ENCODE peak calls at places on chromosomes 13 and 19, in ten cellular contexts. W is brain microvascular endothelial cell, I is psoas muscle, Q is neural progenitor cell, X is A673, K is colonic mucosa, N is hepatocyte, E is tibial artery, R is fibroblast of lung, D is tibial nerve. F is an unnamed sample.
A peak's percentile ranks its signal among the peaks of the same experiment; 100 is the strongest.

GRCh38 chr13:46948338-46948737 is 51.5 kb upstream of the HTR2A start:
- DNase-seq in W (no peak), I (no peak), Q (no peak), X (no peak), K (no peak), N (no peak), E (no peak), R (no peak), D (no peak), F (no peak)

GRCh38 chr13:114199961-114200672 is 21.1 kb downstream of the CFAP97D2 start:
- DNase-seq in W (no peak), I (no peak), Q (no peak), X (peak; percentile 14), K (no peak), N (no peak), E (no peak), R (no peak), D (no peak), F (no peak)

GRCh38 chr13:79044415-79044814 is 361.6 kb downstream of the RBM26 start:
- DNase-seq in W (no peak), I (no peak), Q (no peak), X (no peak), K (no peak), N (no peak), E (no peak), R (no peak), D (no peak), F (no peak)

GRCh38 chr13:53066411-53066810 is 37.8 kb downstream of the OLFM4 start:
- DNase-seq in W (no peak), I (no peak), Q (no peak), X (no peak), K (no peak), N (no peak), E (no peak), R (no peak), D (no peak), F (no peak)

GRCh38 chr13:21901772-21902708 is 231.2 kb downstream of the FGF9 start:
- DNase-seq in W (no peak), I (no peak), Q (no peak), X (no peak), K (no peak), N (no peak), E (no peak), R (no peak), D (no peak), F (no peak)

GRCh38 chr19:40716031-40716654 is 543 bp downstream of the COQ8B start:
- DNase-seq in W (peak; percentile 94), I (peak; percentile 40), Q (no peak), X (no peak), K (no peak), N (no peak), E (peak; percentile 47), R (no peak), D (peak; percentile 61), F (peak; percentile 51)

GRCh38 chr19:54154603-54155345 is 4.7 kb downstream of the LENG1 start:
- DNase-seq in W (no peak), I (no peak), Q (no peak), X (no peak), K (no peak), N (no peak), E (no peak), R (peak; percentile 67), D (no peak), F (no peak)

GRCh38 chr19:28585796-28586195 is 627.2 kb downstream of the UQCRFS1 start:
- DNase-seq in W (no peak), I (no peak), Q (no peak), X (no peak), K (no peak), N (no peak), E (no peak), R (no peak), D (no peak), F (no peak)

GRCh38 chr19:19061491-19061890 is 2.3 kb upstream of the SLC25A42 start:
- DNase-seq in W (no peak), I (peak; percentile 46), Q (no peak), X (no peak), K (no peak), N (no peak), E (no peak), R (no peak), D (no peak), F (no peak)

GRCh38 chr13:109990296-109990695 is 203.9 kb upstream of the IRS2 start:
- DNase-seq in W (no peak), I (no peak), Q (no peak), X (no peak), K (no peak), N (no peak), E (no peak), R (no peak), D (no peak), F (no peak)

GRCh38 chr13:59776924-59777690 is 386.6 kb downstream of the DIAPH3 start:
- DNase-seq in W (peak; percentile 78), I (no peak), Q (no peak), X (no peak), K (no peak), N (no peak), E (no peak), R (peak; percentile 91), D (no peak), F (no peak)

GRCh38 chr13:98869408-98870090 is 108.3 kb downstream of the DOCK9 start:
- DNase-seq in W (no peak), I (no peak), Q (no peak), X (no peak), K (no peak), N (no peak), E (no peak), R (no peak), D (no peak), F (no peak)

GRCh38 chr19:9995999-9996398 is 14.3 kb downstream of the COL5A3 start:
- DNase-seq in W (no peak), I (no peak), Q (no peak), X (no peak), K (no peak), N (no peak), E (no peak), R (peak; percentile 8), D (no peak), F (no peak)
- H3K27me3 ChIP-seq in W (no peaks in the 10 kb centered on the region), I (no peaks in the 10 kb centered on the region), Q (peaks cover 15% of the 10 kb centered on the region), X (no peaks in the 10 kb centered on the region), K (no peaks in the 10 kb centered on the region), N (no peaks in the 10 kb centered on the region), E (no peaks in the 10 kb centered on the region), R (no peaks in the 10 kb centered on the region), D (no peaks in the 10 kb centered on the region), F (peaks cover 4% of the 10 kb centered on the region)

DNA sequence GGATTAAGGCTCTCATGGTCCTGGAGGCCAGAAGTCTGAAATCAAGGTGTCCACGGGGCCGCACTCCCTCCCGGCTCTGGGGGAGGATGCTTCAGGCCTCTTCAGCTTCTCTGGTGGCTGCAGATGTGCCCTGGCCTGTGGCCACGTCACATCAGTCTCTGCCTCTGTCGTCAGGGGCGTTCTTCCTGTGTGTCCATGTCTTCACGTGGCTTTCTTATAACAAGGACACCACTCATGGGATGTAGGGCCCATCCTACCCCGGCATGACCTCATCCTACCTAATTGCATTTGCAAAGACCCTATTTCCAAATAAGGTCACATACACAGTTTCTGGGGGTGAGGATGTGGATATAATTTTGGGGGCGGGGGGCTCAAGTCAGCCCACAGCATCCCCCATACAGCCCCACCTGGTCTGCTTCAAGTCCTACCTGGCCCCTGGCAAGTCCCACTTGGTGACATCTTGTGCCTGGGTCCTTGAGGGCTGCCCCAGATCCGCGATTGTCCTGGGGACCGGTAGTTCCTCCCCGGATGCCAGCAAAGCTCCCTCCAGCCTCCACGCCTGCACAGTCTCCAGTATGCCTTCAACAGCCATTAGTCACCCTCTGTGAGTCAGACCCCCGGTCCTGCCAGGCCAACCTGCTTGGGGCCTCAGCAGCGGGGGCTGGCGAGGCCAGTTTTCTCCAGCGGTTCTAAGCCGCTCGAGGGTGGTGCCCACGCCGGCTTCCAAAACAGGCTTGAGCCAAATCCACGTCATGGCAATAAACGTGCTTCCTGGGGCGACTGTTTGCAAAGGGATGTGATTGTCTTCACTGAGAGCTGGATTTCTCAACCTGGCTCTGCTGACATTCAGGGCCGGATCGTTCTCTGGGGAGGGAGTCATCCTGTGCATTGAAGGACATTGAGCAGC is 32.2 kb downstream of the MYO9B start:
- DNase-seq in W (peak; percentile 95), I (peak; percentile 93), Q (no peak), X (peak; percentile 86), K (peak; percentile 64), N (peak; percentile 91), E (peak; percentile 96), R (peak; percentile 96), D (peak; percentile 51), F (no peak)
- H3K27ac ChIP-seq in W (peak overlapping the region; percentile 72), I (peak overlapping the region; percentile 67), Q (no peak overlapping the region), X (peak overlapping the region; percentile 49), K (peak overlapping the region; percentile 75), N (peak overlapping the region; percentile 81), E (peak overlapping the region; percentile 88), R (peak overlapping the region; percentile 78), D (peak overlapping the region; percentile 68), F (no peak overlapping the region)

DNA sequence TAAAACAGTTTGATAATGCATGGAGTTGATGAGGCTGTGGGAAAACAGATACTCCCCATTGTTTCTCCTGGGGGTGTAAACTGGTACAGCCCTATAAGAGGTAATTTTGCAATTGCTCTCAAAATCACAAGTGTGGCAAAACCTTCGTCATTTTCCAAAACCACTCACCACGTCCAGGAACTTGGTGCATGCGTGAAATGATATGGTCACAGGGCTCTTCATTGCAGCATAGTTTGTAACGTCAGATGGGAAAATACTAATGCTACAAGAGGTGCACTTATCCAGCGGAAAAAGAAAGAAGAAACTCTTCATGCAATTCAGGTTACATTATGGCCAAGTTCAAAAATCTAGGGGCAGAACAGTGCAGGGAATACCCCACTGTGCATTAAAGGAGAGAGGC is 11.9 kb upstream of the PLAUR start:
- DNase-seq in W (no peak), I (no peak), Q (no peak), X (no peak), K (no peak), N (no peak), E (no peak), R (no peak), D (no peak), F (no peak)
- TF ChIP-seq CTCF in W (no peak), I (no peak), Q (no peak), X (no peak), K (no peak), N (no peak), E (no peak), R (no peak), D (no peak), F (no peak)

GRCh38 chr19:3738477-3739220 is 22.8 kb downstream of the APBA3 start:
- DNase-seq in W (no peak), I (no peak), Q (no peak), X (no peak), K (no peak), N (no peak), E (no peak), R (no peak), D (no peak), F (no peak)

GRCh38 chr19:3740431-3740830 is 21.1 kb downstream of the APBA3 start:
- DNase-seq in W (no peak), I (no peak), Q (no peak), X (no peak), K (no peak), N (no peak), E (no peak), R (no peak), D (no peak), F (no peak)

GRCh38 chr19:3734310-3734600 is 26.1 kb downstream of the TJP3 start:
- DNase-seq in W (no peak), I (no peak), Q (no peak), X (no peak), K (no peak), N (no peak), E (no peak), R (no peak), D (no peak), F (no peak)

GRCh38 chr19:3736106-3736724 is 25.3 kb downstream of the APBA3 start:
- DNase-seq in W (no peak), I (no peak), Q (no peak), X (no peak), K (no peak), N (no peak), E (no peak), R (no peak), D (no peak), F (no peak)

GRCh38 chr19:3737487-3738205 is 23.8 kb downstream of the APBA3 start:
- DNase-seq in W (no peak), I (no peak), Q (no peak), X (no peak), K (no peak), N (no peak), E (no peak), R (no peak), D (no peak), F (no peak)
- H3K27me3 ChIP-seq in W (no peaks in the 10 kb centered on the region), I (peaks cover 8% of the 10 kb centered on the region), Q (no peaks in the 10 kb centered on the region), X (no peaks in the 10 kb centered on the region), K (no peaks in the 10 kb centered on the region), N (no peaks in the 10 kb centered on the region), E (no peaks in the 10 kb centered on the region), R (no peaks in the 10 kb centered on the region), D (no peaks in the 10 kb centered on the region), F (no peaks in the 10 kb centered on the region)